ENCODE peak calls at places on chromosomes 11 and 22, in five cellular contexts. T, B, O, X and U are unnamed samples.

GRCh38 chr11:12829131-12829530 is 154.9 kb downstream of the TEAD1 start:
- DNase-seq in T (no peak), B (no peak), O (no peak), X (no peak), U (no peak)

GRCh38 chr11:28123151-28123571 is 15.0 kb downstream of the METTL15 start:
- DNase-seq in T (no peak), B (no peak), O (no peak), X (no peak), U (no peak)

GRCh38 chr11:88320149-88320559 is 17.4 kb downstream of the CTSC start:
- DNase-seq in T (no peak), B (no peak), O (no peak), X (peak), U (no peak)

GRCh38 chr11:7423946-7424345 is 61.4 kb upstream of the OLFML1 start:
- DNase-seq in T (no peak), B (no peak), O (no peak), X (no peak), U (no peak)

GRCh38 chr22:29848115-29848514 is 10.0 kb upstream of the ASCC2 start:
- DNase-seq in T (no peak), B (no peak), O (no peak), X (no peak), U (no peak)

GRCh38 chr11:96307748-96308133 is 35.3 kb downstream of the MAML2 start:
- DNase-seq in T (no peak), B (no peak), O (no peak), X (peak), U (peak)

GRCh38 chr22:50192056-50192824 is 6.5 kb downstream of the TRABD start:
- DNase-seq in T (no peak), B (no peak), O (no peak), X (no peak), U (no peak)

GRCh38 chr11:126135182-126136176 is 72.8 kb upstream of the CDON start:
- DNase-seq in T (no peak), B (no peak), O (no peak), X (peak), U (no peak)

GRCh38 chr11:559712-560304 is 730 bp downstream of the LMNTD2 start:
- DNase-seq in T (no peak), B (no peak), O (peak), X (no peak), U (peak)

GRCh38 chr22:21834869-21835268 is 32.6 kb downstream of the MAPK1 start:
- DNase-seq in T (no peak), B (no peak), O (no peak), X (no peak), U (no peak)

GRCh38 chr11:2467695-2468055 is 22.9 kb downstream of the KCNQ1 start:
- DNase-seq in T (no peak), B (no peak), O (no peak), X (no peak), U (no peak)

GRCh38 chr22:50705219-50705691 is 32.6 kb downstream of the SHANK3 start:
- DNase-seq in T (peak), B (peak), O (no peak), X (peak), U (no peak)

GRCh38 chr11:73652046-73652730 is 5.8 kb downstream of the PLEKHB1 start:
- DNase-seq in T (no peak), B (no peak), O (peak), X (no peak), U (no peak)

GRCh38 chr22:38298312-38299000 is 18.8 kb downstream of the CSNK1E start:
- DNase-seq in T (no peak), B (no peak), O (no peak), X (peak), U (peak)

GRCh38 chr11:18248561-18248960 is at the start of gene SAA2:
- DNase-seq in T (no peak), B (no peak), O (no peak), X (no peak), U (no peak)

GRCh38 chr11:46100670-46101069 is 20.6 kb downstream of the PHF21A start:
- DNase-seq in T (no peak), B (no peak), O (no peak), X (no peak), U (no peak)

GRCh38 chr11:123642435-123642834 is 12.0 kb downstream of the SCN3B start:
- DNase-seq in T (no peak), B (no peak), O (no peak), X (no peak), U (no peak)

GRCh38 chr11:117382746-117383145 is 55.1 kb downstream of the CEP164 start:
- DNase-seq in T (no peak), B (no peak), O (no peak), X (no peak), U (no peak)

GRCh38 chr11:73330569-73331093 is 22.6 kb downstream of the ARHGEF17 start:
- DNase-seq in T (no peak), B (no peak), O (no peak), X (peak), U (no peak)

GRCh38 chr11:24386551-24387404 is 110.1 kb upstream of the LUZP2 start:
- DNase-seq in T (no peak), B (no peak), O (no peak), X (peak), U (no peak)

GRCh38 chr11:78762105-78762504 is 187.4 kb upstream of the NARS2 start:
- DNase-seq in T (no peak), B (no peak), O (no peak), X (no peak), U (no peak)